ENCODE peak calls at places on chromosomes 7 and 10, in nine cellular contexts. E, F, G, L, V, P, W, X and Q are unnamed samples.

GRCh38 chr7:44286618-44287487 is 38.5 kb downstream of the CAMK2B start:
- DNase-seq in L (no peak), F (no peak), G (no peak), E (no peak), W (no peak), P (no peak), V (no peak), X (peak), Q (no peak)

GRCh38 chr10:126939706-126940105 is 34.5 kb downstream of the DOCK1 start:
- DNase-seq in F (no peak), G (no peak), E (no peak), L (no peak), P (no peak), V (no peak), W (no peak), X (no peak), Q (no peak)

GRCh38 chr10:54060572-54060971 is 740.5 kb downstream of the PCDH15 start:
- DNase-seq in F (no peak), V (no peak), P (no peak), W (no peak), E (no peak), G (no peak), X (no peak), L (no peak), Q (no peak)

GRCh38 chr7:106480616-106481031 is 180.3 kb downstream of the CCDC71L start:
- DNase-seq in W (no peak), V (no peak), L (no peak), X (no peak), F (no peak), P (no peak), G (no peak), E (no peak), Q (no peak)

GRCh38 chr7:131836733-131837132 is 280.3 kb upstream of the PODXL start:
- DNase-seq in X (no peak), E (no peak), L (no peak), P (no peak), G (no peak), F (no peak), V (no peak), W (no peak), Q (no peak)

GRCh38 chr7:50303082-50303893 is 1.2 kb upstream of the IKZF1 start:
- DNase-seq in X (no peak), F (no peak), L (no peak), G (no peak), E (no peak), W (no peak), V (no peak), P (no peak), Q (no peak)

GRCh38 chr7:76328390-76328789 is 25.9 kb downstream of the HSPB1 start:
- DNase-seq in X (no peak), P (no peak), V (no peak), F (no peak), W (no peak), E (no peak), L (no peak), G (no peak), Q (no peak)

GRCh38 chr7:38660427-38661099 is 29.4 kb upstream of the AMPH start:
- DNase-seq in E (peak), W (no peak), V (peak), L (peak), G (no peak), F (peak), P (no peak), X (no peak), Q (no peak)

GRCh38 chr7:25272265-25272664 is 44.0 kb upstream of the NPVF start:
- DNase-seq in E (no peak), W (no peak), F (no peak), P (no peak), V (no peak), L (no peak), X (no peak), G (no peak), Q (no peak)

GRCh38 chr7:113945018-113945938 is 26.5 kb upstream of the PPP1R3A start:
- DNase-seq in V (no peak), X (no peak), G (no peak), W (no peak), P (no peak), L (peak), F (no peak), E (no peak), Q (no peak)

GRCh38 chr7:128955981-128956380 is 18.3 kb downstream of the IRF5 start:
- DNase-seq in L (no peak), V (no peak), X (no peak), G (no peak), E (no peak), P (no peak), F (no peak), W (no peak), Q (no peak)

GRCh38 chr7:78220754-78221153 is 422.2 kb downstream of the PHTF2 start:
- DNase-seq in F (no peak), L (no peak), P (no peak), G (no peak), E (no peak), W (no peak), V (no peak), X (no peak), Q (no peak)

GRCh38 chr7:143973870-143974446 is 19.3 kb downstream of the OR2F1 start:
- DNase-seq in E (no peak), X (no peak), G (no peak), W (no peak), F (no peak), P (no peak), V (no peak), L (no peak), Q (no peak)

GRCh38 chr7:158416283-158416933 is 171.2 kb downstream of the PTPRN2 start:
- DNase-seq in F (no peak), L (no peak), G (no peak), P (no peak), X (no peak), V (no peak), W (no peak), E (no peak), Q (no peak)

GRCh38 chr7:132367007-132367406 is 209.3 kb downstream of the PLXNA4 start:
- DNase-seq in X (no peak), F (no peak), E (no peak), P (no peak), W (no peak), G (no peak), L (no peak), V (no peak), Q (no peak)

GRCh38 chr10:125370578-125370977 is 210.2 kb upstream of the CTBP2 start:
- DNase-seq in X (no peak), V (no peak), L (no peak), P (no peak), G (no peak), F (no peak), E (no peak), W (no peak), Q (no peak)

GRCh38 chr7:1666251-1666778 is 3.8 kb upstream of the ELFN1 start:
- DNase-seq in X (no peak), G (no peak), W (no peak), L (no peak), F (no peak), P (no peak), V (no peak), E (no peak), Q (no peak)

GRCh38 chr10:43825421-43825820 is 176.7 kb upstream of the ZNF32 start:
- DNase-seq in P (no peak), E (no peak), L (no peak), W (no peak), X (no peak), V (no peak), F (no peak), G (no peak), Q (no peak)

GRCh38 chr7:115522174-115522573 is 508.4 kb downstream of the TFEC start:
- DNase-seq in L (no peak), P (no peak), G (no peak), E (no peak), V (no peak), F (no peak), X (no peak), W (no peak), Q (no peak)

GRCh38 chr7:72924417-72924747 is 513 bp upstream of the POM121 start:
- DNase-seq in X (no peak), G (no peak), L (no peak), E (no peak), V (no peak), P (no peak), W (no peak), F (no peak), Q (no peak)

GRCh38 chr10:103473261-103473671 is 5.8 kb downstream of the CALHM3 start:
- DNase-seq in P (no peak), X (no peak), F (no peak), G (no peak), V (no peak), E (no peak), L (no peak), W (no peak), Q (no peak)

GRCh38 chr10:44261710-44262455 is 123.0 kb downstream of the CXCL12 start:
- DNase-seq in V (no peak), F (no peak), X (no peak), E (no peak), P (no peak), L (no peak), W (no peak), G (no peak), Q (no peak)

GRCh38 chr10:74238031-74238431 is 87.0 kb downstream of the ADK start:
- DNase-seq in L (no peak), W (no peak), F (peak), V (peak), E (no peak), G (no peak), X (no peak), P (no peak), Q (no peak)

GRCh38 chr7:115749924-115750323 is 280.6 kb downstream of the TFEC start:
- DNase-seq in E (no peak), G (no peak), P (no peak), L (no peak), X (no peak), W (no peak), V (no peak), F (no peak), Q (no peak)

GRCh38 chr7:19610194-19610943 is 98.5 kb downstream of the POLR1F start:
- DNase-seq in P (no peak), L (no peak), V (no peak), X (no peak), W (no peak), E (no peak), G (no peak), F (no peak), Q (no peak)

GRCh38 chr10:114239117-114239993 is at the start of gene VWA2:
- DNase-seq in W (peak), L (no peak), X (peak), F (no peak), V (peak), E (no peak), G (no peak), P (no peak), Q (no peak)

GRCh38 chr10:106655165-106655564 is 509.3 kb downstream of the SORCS1 start:
- DNase-seq in F (no peak), V (no peak), L (no peak), W (no peak), E (no peak), P (no peak), X (no peak), G (no peak), Q (no peak)

GRCh38 chr7:2134740-2135139 is 98.0 kb downstream of the MAD1L1 start:
- DNase-seq in G (no peak), X (no peak), W (no peak), L (no peak), P (no peak), E (no peak), V (no peak), F (no peak), Q (no peak)

GRCh38 chr7:44276571-44277101 is 48.8 kb downstream of the CAMK2B start:
- DNase-seq in L (no peak), F (no peak), V (no peak), P (no peak), W (no peak), X (no peak), E (no peak), G (no peak), Q (no peak)

GRCh38 chr7:54810401-54810800 is 51.4 kb upstream of the SEC61G start:
- DNase-seq in W (no peak), L (no peak), G (no peak), F (no peak), P (no peak), V (no peak), E (no peak), X (no peak), Q (no peak)

GRCh38 chr7:37524056-37524455 is 75.4 kb upstream of the ELMO1 start:
- DNase-seq in X (no peak), L (no peak), F (no peak), G (no peak), V (no peak), E (no peak), P (no peak), W (no peak), Q (no peak)

GRCh38 chr7:98981701-98982100 is 103.4 kb downstream of the TRRAP start:
- DNase-seq in X (no peak), W (no peak), L (no peak), F (no peak), E (no peak), P (no peak), G (no peak), V (no peak), Q (no peak)

GRCh38 chr7:125386211-125386610 is 456.6 kb upstream of the POT1 start:
- DNase-seq in F (no peak), W (no peak), X (no peak), G (no peak), P (no peak), L (no peak), V (no peak), E (no peak), Q (no peak)

GRCh38 chr7:112112822-112113255 is 93.4 kb downstream of the DOCK4 start:
- DNase-seq in X (no peak), G (no peak), V (no peak), F (no peak), P (no peak), L (peak), E (no peak), W (no peak), Q (peak)

GRCh38 chr10:22700489-22700888 is 13.9 kb downstream of the PIP4K2A start:
- DNase-seq in F (no peak), W (no peak), P (no peak), G (no peak), V (no peak), L (no peak), X (no peak), E (no peak), Q (no peak)

GRCh38 chr7:101137651-101138148 is 10.8 kb downstream of the SERPINE1 start:
- DNase-seq in E (no peak), G (no peak), V (no peak), X (no peak), L (no peak), F (no peak), W (no peak), P (no peak), Q (no peak)

GRCh38 chr7:131365876-131366275 is 38.2 kb downstream of the MKLN1 start:
- DNase-seq in W (no peak), L (no peak), E (no peak), X (no peak), V (no peak), G (no peak), P (no peak), F (no peak), Q (peak)

GRCh38 chr7:18471476-18472160 is 23.9 kb upstream of the HDAC9 start:
- DNase-seq in F (no peak), P (no peak), E (no peak), G (no peak), X (no peak), W (no peak), L (no peak), V (no peak), Q (no peak)